ENCODE peak calls at places on chromosomes 5 and 9, in six cellular contexts. P is neural progenitor cell, F is GM23248, U is MM.1S, L is PC-9, B is GM23338. M is an unnamed sample.
A peak's percentile ranks its signal among the peaks of the same experiment; 100 is the strongest.

GRCh38 chr5:139808481-139809330 is 13.1 kb downstream of the PSD2 start:
- DNase-seq in L (no peak), U (peak; percentile 39), F (peak; percentile 58), P (peak; percentile 77), B (peak; percentile 78), M (peak; percentile 30)

GRCh38 chr9:20904995-20905394 is 126.4 kb downstream of the HACD4 start:
- DNase-seq in P (no peak), F (no peak), L (no peak), U (no peak), B (no peak), M (no peak)

GRCh38 chr9:106956971-106957370 is 94.0 kb downstream of the ZNF462 start:
- DNase-seq in P (no peak), L (no peak), F (peak; percentile 77), U (no peak), B (no peak), M (no peak)

GRCh38 chr9:68416891-68417570 is 60.6 kb downstream of the PGM5 start:
- DNase-seq in F (peak; percentile 3), B (peak; percentile 82), P (peak; percentile 58), U (peak; percentile 24), L (no peak), M (peak; percentile 49)

GRCh38 chr5:50691399-50692016 is 25.1 kb downstream of the PARP8 start:
- DNase-seq in L (no peak), U (peak; percentile 24), P (peak; percentile 30), F (no peak), B (peak; percentile 67), M (no peak)

GRCh38 chr5:112742424-112742823 is 4.7 kb downstream of the APC start:
- DNase-seq in F (peak; percentile 21), U (no peak), B (no peak), L (no peak), P (no peak), M (peak; percentile 26)

GRCh38 chr9:33116855-33117254 is 40.4 kb upstream of the SMU1 start:
- DNase-seq in P (no peak), B (no peak), F (peak; percentile 53), U (no peak), L (no peak), M (no peak)

GRCh38 chr5:138724470-138725146 is 28.6 kb upstream of the CTNNA1 start:
- DNase-seq in L (peak; percentile 91), F (peak; percentile 70), U (no peak), B (peak; percentile 35), P (no peak), M (no peak)

GRCh38 chr5:174362514-174362913 is 317.0 kb downstream of the NSG2 start:
- DNase-seq in B (no peak), L (no peak), F (no peak), U (no peak), P (no peak), M (no peak)

GRCh38 chr5:52727001-52727400 is 60.7 kb upstream of the ITGA1 start:
- DNase-seq in L (no peak), B (no peak), P (no peak), U (no peak), F (no peak), M (no peak)

GRCh38 chr5:148443998-148444397 is 60.2 kb downstream of the FBXO38 start:
- DNase-seq in F (peak; percentile 76), B (peak; percentile 87), U (peak; percentile 75), P (peak; percentile 76), L (peak; percentile 65), M (peak; percentile 91)

GRCh38 chr5:146447734-146448380 is 724 bp downstream of the TCERG1 start:
- DNase-seq in P (no peak), U (peak; percentile 63), F (peak; percentile 70), B (peak; percentile 25), L (peak; percentile 61), M (peak; percentile 67)

GRCh38 chr9:33273972-33274328 is 9.1 kb downstream of the CHMP5 start:
- DNase-seq in B (no peak), P (no peak), L (no peak), F (peak; percentile 23), U (no peak), M (peak; percentile 15)

GRCh38 chr9:28779240-28779639 is 1206.0 kb upstream of the C9orf72 start:
- DNase-seq in F (no peak), U (no peak), L (no peak), B (no peak), P (no peak), M (peak; percentile 32)

GRCh38 chr9:135272608-135273007 is 185.1 kb downstream of the OLFM1 start:
- DNase-seq in F (no peak), B (no peak), U (no peak), P (no peak), L (no peak), M (no peak)

GRCh38 chr5:59543826-59544442 is 349.6 kb downstream of the PDE4D start:
- DNase-seq in L (peak; percentile 84), U (no peak), B (peak; percentile 13), P (no peak), F (no peak), M (no peak)

GRCh38 chr5:131406076-131406475 is 142.2 kb downstream of the CDC42SE2 start:
- DNase-seq in B (no peak), L (no peak), F (no peak), P (no peak), U (no peak), M (no peak)

GRCh38 chr9:135410831-135411473 is 68.6 kb upstream of the PPP1R26 start:
- DNase-seq in F (no peak), L (no peak), U (no peak), B (peak; percentile 48), P (peak; percentile 21), M (no peak)

GRCh38 chr5:122352331-122352730 is 40.3 kb downstream of the SNCAIP start:
- DNase-seq in P (no peak), B (no peak), U (no peak), L (no peak), F (peak; percentile 62), M (no peak)

GRCh38 chr5:62538017-62538942 is 40.3 kb upstream of the LRRC70 start:
- DNase-seq in F (peak; percentile 76), B (no peak), P (no peak), L (peak; percentile 58), U (no peak), M (peak; percentile 72)

GRCh38 chr5:139863361-139863760 is 67.8 kb downstream of the PSD2 start:
- DNase-seq in B (no peak), P (no peak), U (no peak), F (peak; percentile 46), L (no peak), M (no peak)

GRCh38 chr5:175862131-175863012 is 9.0 kb upstream of the CPLX2 start:
- DNase-seq in L (no peak), F (no peak), B (no peak), P (no peak), U (no peak), M (no peak)

GRCh38 chr9:12516031-12516430 is 177.2 kb upstream of the TYRP1 start:
- DNase-seq in P (no peak), L (no peak), F (no peak), B (no peak), U (no peak), M (no peak)

DNA sequence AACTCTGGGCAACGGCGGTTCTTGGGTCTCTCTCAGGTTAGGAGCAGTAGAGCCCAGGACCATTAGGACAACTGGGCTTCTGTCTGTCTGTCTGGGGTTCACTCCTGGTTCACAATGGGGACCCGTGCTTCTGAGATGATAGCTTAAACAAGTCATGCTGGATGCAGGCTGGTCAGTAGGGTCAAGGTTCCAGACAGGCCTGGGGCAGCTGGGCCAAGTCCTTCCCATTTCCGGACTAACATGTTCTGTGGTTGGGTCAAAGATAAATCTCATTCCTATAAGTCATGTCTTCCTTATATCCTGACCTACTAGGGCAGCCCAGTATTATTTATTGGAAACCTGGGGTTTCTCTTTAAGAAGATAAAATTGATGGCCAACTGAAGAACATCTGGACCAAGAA is 8.4 kb downstream of the HDHD3 start:
- DNase-seq in L (no peak), F (no peak), P (no peak), B (no peak), U (no peak), M (no peak)
- H3F3A ChIP-seq in L (peaks cover 22% of the 10 kb centered on the region), F (no peaks in the 10 kb centered on the region), P (no peaks in the 10 kb centered on the region), B (no peaks in the 10 kb centered on the region), U (peaks cover 9% of the 10 kb centered on the region), M (no peaks in the 10 kb centered on the region)

GRCh38 chr5:16707869-16708192 is 91.0 kb upstream of the RETREG1 start:
- DNase-seq in U (no peak), P (no peak), F (no peak), B (no peak), L (no peak), M (no peak)

GRCh38 chr5:16713386-16713928 is 96.7 kb upstream of the RETREG1 start:
- DNase-seq in U (no peak), B (peak; percentile 73), F (peak; percentile 80), P (peak; percentile 96), L (no peak), M (no peak)

GRCh38 chr5:16712600-16712999 is 95.8 kb upstream of the RETREG1 start:
- DNase-seq in B (no peak), U (no peak), F (no peak), P (no peak), L (no peak), M (no peak)

GRCh38 chr5:16709691-16710420 is 93.1 kb upstream of the RETREG1 start:
- DNase-seq in L (no peak), F (peak; percentile 15), P (no peak), B (no peak), U (no peak), M (no peak)

GRCh38 chr5:16712178-16712577 is 95.4 kb upstream of the RETREG1 start:
- DNase-seq in F (no peak), U (no peak), L (no peak), P (peak; percentile 33), B (no peak), M (no peak)
- H3K27ac ChIP-seq in F (no peak overlapping the region), U (no peak overlapping the region), L (no peak overlapping the region), P (peak overlapping the region; percentile 96), B (no peak overlapping the region), M (no peak overlapping the region)

GRCh38 chr5:68222310-68222709 is 6.8 kb downstream of the PIK3R1 start:
- DNase-seq in F (no peak), P (no peak), U (no peak), L (no peak), B (no peak), M (no peak)

GRCh38 chr5:68220260-68220659 is 4.7 kb downstream of the PIK3R1 start:
- DNase-seq in L (no peak), B (no peak), F (no peak), U (no peak), P (no peak), M (no peak)

GRCh38 chr5:68221488-68221887 is 5.9 kb downstream of the PIK3R1 start:
- DNase-seq in U (no peak), F (no peak), P (no peak), L (no peak), B (no peak), M (no peak)

GRCh38 chr5:68222824-68223354 is 7.3 kb downstream of the PIK3R1 start:
- DNase-seq in L (no peak), P (no peak), B (no peak), U (no peak), F (no peak), M (no peak)

DNA sequence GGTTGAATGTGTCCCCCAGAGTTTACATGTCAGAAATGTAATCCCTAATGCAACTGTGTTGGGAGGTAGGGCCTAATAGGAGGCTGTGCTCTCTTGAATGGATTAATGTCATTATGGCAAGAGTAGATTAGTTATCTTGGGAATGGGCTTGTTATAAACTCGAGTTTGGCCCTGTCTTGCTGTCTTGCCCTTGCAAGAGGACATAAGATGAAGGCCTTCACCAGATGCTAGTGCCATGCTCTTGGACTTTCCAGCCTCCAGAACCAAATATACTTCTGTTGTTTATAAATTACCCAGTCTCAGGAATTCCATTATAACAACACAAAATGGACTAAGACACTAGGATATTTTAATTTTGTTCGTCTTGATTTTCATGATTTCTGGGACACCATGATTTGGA is 5.4 kb downstream of the PIK3R1 start:
- DNase-seq in U (no peak), B (no peak), L (no peak), P (no peak), F (no peak), M (no peak)
- TF ChIP-seq EZH2 in U (no peak), B (no peak), L (no peak), P (no peak), F (no peak), M (no peak)

GRCh38 chr9:124260769-124261603 is 3.2 kb downstream of the NEK6 start:
- DNase-seq in U (no peak), L (peak; percentile 88), P (no peak), B (no peak), F (peak; percentile 90), M (peak; percentile 78)
- H3F3A ChIP-seq in U (no peaks in the 10 kb centered on the region), L (peaks cover 40% of the 10 kb centered on the region), P (peaks cover 42% of the 10 kb centered on the region), B (peaks cover 7% of the 10 kb centered on the region), F (peaks cover 57% of the 10 kb centered on the region), M (peaks cover 5% of the 10 kb centered on the region)

M was measured in PC-3.